ENCODE peak calls at places on chromosomes 16 and 17, in seven cellular contexts. I, O, U, J, Q, Y and A are unnamed samples.

GRCh38 chr16:56871172-56871593 is 6.2 kb downstream of the SLC12A3 start:
- DNase-seq in O (no peak), Y (no peak), I (peak; percentile 55), Q (peak; percentile 41), J (no peak), U (peak; percentile 28), A (no peak)

GRCh38 chr17:9424071-9424640 is 151.5 kb downstream of the STX8 start:
- DNase-seq in Y (no peak), J (no peak), I (no peak), U (no peak), Q (no peak), O (no peak), A (no peak)

GRCh38 chr17:38467491-38467890 is 39.2 kb downstream of the ARHGAP23 start:
- DNase-seq in U (no peak), O (no peak), Y (no peak), I (no peak), Q (no peak), J (no peak), A (no peak)

GRCh38 chr17:72120878-72121163 is at the start of gene SOX9:
- DNase-seq in I (no peak), O (peak; percentile 85), U (no peak), Y (peak; percentile 94), J (peak; percentile 92), Q (peak; percentile 97), A (peak; percentile 83)

GRCh38 chr17:50534222-50534978 is 1.9 kb downstream of the EPN3 start:
- DNase-seq in J (no peak), U (peak; percentile 62), Y (no peak), Q (peak; percentile 74), I (no peak), O (peak; percentile 56), A (no peak)

GRCh38 chr17:77504652-77505459 is 364.1 kb downstream of the SEC14L1 start:
- DNase-seq in I (no peak), O (no peak), J (no peak), Q (no peak), Y (peak; percentile 15), U (no peak), A (no peak)

GRCh38 chr16:57123969-57124674 is 31.7 kb downstream of the CPNE2 start:
- DNase-seq in I (no peak), J (peak; percentile 65), U (no peak), Q (no peak), O (no peak), Y (no peak), A (no peak)

GRCh38 chr16:54630284-54630967 is 300.2 kb upstream of the IRX5 start:
- DNase-seq in J (no peak), I (no peak), O (no peak), U (no peak), Q (no peak), Y (no peak), A (no peak)

GRCh38 chr17:31294839-31295488 is 2.1 kb downstream of the OMG start:
- DNase-seq in U (no peak), Q (no peak), Y (no peak), O (no peak), J (no peak), I (no peak), A (no peak)

GRCh38 chr16:11602321-11602720 is 15.6 kb upstream of the LITAF start:
- DNase-seq in O (no peak), J (no peak), I (no peak), Q (no peak), Y (no peak), U (no peak), A (no peak)

GRCh38 chr16:89289428-89290395 is 72.2 kb downstream of the ZNF778 start:
- DNase-seq in I (peak; percentile 59), Q (peak; percentile 47), O (peak; percentile 85), J (peak; percentile 84), Y (peak; percentile 82), U (peak; percentile 71), A (peak; percentile 76)

GRCh38 chr16:4594433-4595410 is 20.0 kb downstream of the UBALD1 start:
- DNase-seq in I (no peak), O (no peak), U (no peak), Q (no peak), Y (no peak), J (no peak), A (no peak)

GRCh38 chr16:21183995-21184394 is 25.5 kb downstream of the LDAF1 start:
- DNase-seq in I (no peak), Y (no peak), Q (no peak), U (no peak), O (no peak), J (no peak), A (no peak)

GRCh38 chr17:1945621-1946020 is 79.5 kb downstream of the RTN4RL1 start:
- DNase-seq in J (no peak), U (no peak), I (no peak), Y (no peak), Q (no peak), O (no peak), A (no peak)

GRCh38 chr16:16150117-16150877 is 73.0 kb downstream of the ABCC6 start:
- DNase-seq in Y (peak; percentile 80), I (no peak), Q (peak; percentile 18), J (no peak), O (no peak), U (peak; percentile 96), A (no peak)

GRCh38 chr17:77708936-77709335 is 249.6 kb upstream of the TNRC6C start:
- DNase-seq in J (no peak), U (no peak), I (no peak), Y (no peak), Q (no peak), O (no peak), A (no peak)

GRCh38 chr17:81685108-81685507 is 1.3 kb downstream of the HGS start:
- DNase-seq in I (no peak), U (no peak), J (no peak), O (no peak), Q (no peak), Y (no peak), A (no peak)

GRCh38 chr16:46922239-46922638 is 38.1 kb downstream of the GPT2 start:
- DNase-seq in I (no peak), Y (no peak), U (no peak), J (no peak), O (no peak), Q (no peak), A (no peak)

GRCh38 chr16:57600048-57600835 is 28.2 kb upstream of the ADGRG1 start:
- DNase-seq in U (no peak), O (peak; percentile 74), Y (peak; percentile 57), Q (peak; percentile 53), J (peak; percentile 62), I (peak; percentile 50), A (peak; percentile 61)

GRCh38 chr17:42392664-42393415 is 4.6 kb upstream of the STAT3 start:
- DNase-seq in O (no peak), I (no peak), J (no peak), Q (no peak), U (no peak), Y (no peak), A (no peak)

GRCh38 chr16:49484454-49484853 is 110.8 kb downstream of the C16orf78 start:
- DNase-seq in O (peak; percentile 56), Q (peak; percentile 22), Y (peak; percentile 89), U (peak; percentile 85), J (peak; percentile 44), I (peak; percentile 38), A (no peak)

GRCh38 chr16:57998484-57998883 is 2.0 kb downstream of the ZNF319 start:
- DNase-seq in U (no peak), O (peak; percentile 79), I (peak; percentile 40), Y (no peak), Q (no peak), J (peak; percentile 75), A (no peak)

GRCh38 chr17:63699638-63700527 is at the start of gene LIMD2:
- DNase-seq in Q (peak; percentile 51), J (no peak), U (peak; percentile 47), O (peak; percentile 77), I (peak; percentile 87), Y (peak; percentile 61), A (no peak)

DNA sequence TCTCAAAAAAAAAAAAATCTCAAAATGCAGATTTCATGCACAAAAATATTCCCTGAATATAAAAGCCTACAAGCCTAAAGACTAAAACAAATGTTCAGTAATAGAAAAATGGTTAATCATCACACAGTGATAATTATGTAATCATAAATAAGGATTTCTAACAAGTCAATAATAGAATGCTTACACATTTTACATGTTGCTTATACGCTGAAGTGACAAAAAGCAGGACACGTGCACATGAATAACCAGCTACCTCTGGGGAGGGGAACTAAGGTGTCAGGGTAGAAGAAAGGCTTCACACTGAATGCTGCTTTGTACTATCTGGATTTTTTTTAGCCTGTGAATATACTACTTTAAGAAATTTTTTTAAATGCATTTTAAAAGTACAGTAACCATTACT is 31.1 kb downstream of the HEATR6 start:
- DNase-seq in Y (no peak), U (no peak), Q (no peak), O (no peak), J (no peak), I (no peak), A (no peak)
- H3K36me3 ChIP-seq in Y (peaks cover 33% of the 10 kb centered on the region), U (no peaks in the 10 kb centered on the region), Q (peaks cover 8% of the 10 kb centered on the region), O (peaks cover 96% of the 10 kb centered on the region), J (peaks cover 74% of the 10 kb centered on the region), I (no peaks in the 10 kb centered on the region), A (peaks cover 15% of the 10 kb centered on the region)

GRCh38 chr17:58401287-58401686 is 16.0 kb downstream of the RNF43 start:
- DNase-seq in I (no peak), O (no peak), U (no peak), Y (no peak), J (no peak), Q (no peak), A (no peak)
- H3K4me1 ChIP-seq in I (no peaks in the 10 kb centered on the region), O (no peaks in the 10 kb centered on the region), U (no peaks in the 10 kb centered on the region), Y (no peaks in the 10 kb centered on the region), J (no peaks in the 10 kb centered on the region), Q (peaks cover 3% of the 10 kb centered on the region), A (no peaks in the 10 kb centered on the region)

GRCh38 chr16:8026450-8026849 is 563.9 kb downstream of the TMEM114 start:
- DNase-seq in Q (no peak), I (no peak), U (no peak), O (no peak), Y (no peak), J (no peak), A (peak; percentile 20)

GRCh38 chr16:8023326-8023725 is 567.0 kb downstream of the TMEM114 start:
- DNase-seq in Y (no peak), Q (no peak), I (no peak), U (no peak), O (no peak), J (no peak), A (no peak)
- H3K36me3 ChIP-seq in Y (no peaks in the 10 kb centered on the region), Q (no peaks in the 10 kb centered on the region), I (no peaks in the 10 kb centered on the region), U (no peaks in the 10 kb centered on the region), O (no peaks in the 10 kb centered on the region), J (no peaks in the 10 kb centered on the region), A (no peaks in the 10 kb centered on the region)

DNA sequence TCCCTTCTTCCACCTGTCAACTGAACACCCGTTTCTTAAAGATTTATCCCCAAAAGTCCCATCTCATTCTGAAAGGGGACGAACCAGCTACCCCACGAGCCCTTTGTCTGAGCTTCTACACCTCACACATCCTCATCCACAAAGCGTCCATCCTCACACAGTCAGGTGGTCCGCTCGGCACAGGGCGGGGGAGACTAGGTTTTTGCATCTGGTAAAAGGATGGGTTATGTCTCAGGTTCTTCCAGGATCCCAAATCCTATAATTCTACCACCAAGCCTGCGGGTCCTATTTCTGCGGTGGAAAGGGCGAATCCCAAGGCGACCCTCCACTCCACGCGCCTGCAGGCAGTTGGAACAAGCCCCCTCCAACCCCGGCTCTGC is 458 bp downstream of the GFOD2 start:
- DNase-seq in I (peak; percentile 21), J (no peak), Q (no peak), Y (no peak), U (no peak), O (no peak), A (no peak)
- H3K4me1 ChIP-seq in I (peaks cover 5% of the 10 kb centered on the region), J (no peaks in the 10 kb centered on the region), Q (no peaks in the 10 kb centered on the region), Y (peaks cover 21% of the 10 kb centered on the region), U (peaks cover 3% of the 10 kb centered on the region), O (peaks cover 20% of the 10 kb centered on the region), A (peaks cover 2% of the 10 kb centered on the region)

GRCh38 chr16:311725-312124 is 28.8 kb downstream of the PDIA2 start:
- DNase-seq in U (no peak), Q (no peak), O (no peak), J (no peak), Y (no peak), I (no peak), A (no peak)
- H3K36me3 ChIP-seq in U (no peaks in the 10 kb centered on the region), Q (no peaks in the 10 kb centered on the region), O (peaks cover 69% of the 10 kb centered on the region), J (no peaks in the 10 kb centered on the region), Y (no peaks in the 10 kb centered on the region), I (no peaks in the 10 kb centered on the region), A (peaks cover 7% of the 10 kb centered on the region)